ENCODE peak calls at places on chromosomes 3 and 15, in seven cellular contexts. One of them, this sample, is unnamed.
A peak's percentile ranks its signal among the peaks of the same experiment; 100 is the strongest.

GRCh38 chr3:189822726-189823125 is 191.5 kb downstream of the TP63 start:
- DNase-seq in testis: no peak
- DNase-seq in neural progenitor cell: no peak
- DNase-seq in IMR-90: no peak
- DNase-seq in pancreas: no peak
- DNase-seq in body of pancreas: no peak
- DNase-seq in endothelial cell of umbilical vein: no peak
- DNase-seq in this sample: no peak

GRCh38 chr15:70343961-70344360 is 246.2 kb upstream of the TLE3 start:
- DNase-seq in neural progenitor cell: no peak
- DNase-seq in IMR-90: no peak
- DNase-seq in body of pancreas: no peak
- DNase-seq in endothelial cell of umbilical vein: no peak
- DNase-seq in pancreas: no peak
- DNase-seq in testis: no peak
- DNase-seq in this sample: no peak

GRCh38 chr15:61598655-61599054 is 369.6 kb upstream of the RORA start:
- DNase-seq in pancreas: no peak
- DNase-seq in neural progenitor cell: peak; percentile 78
- DNase-seq in endothelial cell of umbilical vein: no peak
- DNase-seq in testis: no peak
- DNase-seq in body of pancreas: no peak
- DNase-seq in IMR-90: no peak
- DNase-seq in this sample: no peak

GRCh38 chr3:197392961-197393360 is 94.5 kb upstream of the DLG1 start:
- DNase-seq in pancreas: no peak
- DNase-seq in neural progenitor cell: no peak
- DNase-seq in endothelial cell of umbilical vein: peak; percentile 93
- DNase-seq in testis: no peak
- DNase-seq in IMR-90: peak; percentile 7
- DNase-seq in body of pancreas: no peak
- DNase-seq in this sample: no peak

GRCh38 chr15:35595656-35596055 is 49.7 kb upstream of the DPH6 start:
- DNase-seq in IMR-90: no peak
- DNase-seq in pancreas: no peak
- DNase-seq in testis: no peak
- DNase-seq in neural progenitor cell: no peak
- DNase-seq in body of pancreas: no peak
- DNase-seq in endothelial cell of umbilical vein: peak; percentile 33
- DNase-seq in this sample: no peak

GRCh38 chr3:100954990-100955389 is 38.2 kb downstream of the ABI3BP start:
- DNase-seq in endothelial cell of umbilical vein: peak; percentile 68
- DNase-seq in pancreas: no peak
- DNase-seq in neural progenitor cell: no peak
- DNase-seq in testis: peak; percentile 31
- DNase-seq in IMR-90: peak; percentile 97
- DNase-seq in body of pancreas: no peak
- DNase-seq in this sample: no peak

GRCh38 chr3:155753038-155753647 is 8.3 kb upstream of the PLCH1 start:
- DNase-seq in pancreas: no peak
- DNase-seq in body of pancreas: no peak
- DNase-seq in testis: no peak
- DNase-seq in endothelial cell of umbilical vein: peak; percentile 50
- DNase-seq in neural progenitor cell: peak; percentile 54
- DNase-seq in IMR-90: peak; percentile 39
- DNase-seq in this sample: no peak

GRCh38 chr3:50340404-50341329 is at the start of gene RASSF1:
- DNase-seq in testis: peak; percentile 63
- DNase-seq in body of pancreas: no peak
- DNase-seq in IMR-90: no peak
- DNase-seq in neural progenitor cell: peak; percentile 51
- DNase-seq in endothelial cell of umbilical vein: no peak
- DNase-seq in pancreas: peak; percentile 63
- DNase-seq in this sample: peak; percentile 95

GRCh38 chr3:158313344-158313927 is 203.5 kb downstream of the RSRC1 start:
- DNase-seq in IMR-90: peak; percentile 7
- DNase-seq in pancreas: no peak
- DNase-seq in neural progenitor cell: peak; percentile 27
- DNase-seq in testis: no peak
- DNase-seq in body of pancreas: no peak
- DNase-seq in endothelial cell of umbilical vein: peak; percentile 43
- DNase-seq in this sample: no peak

GRCh38 chr3:4898454-4899313 is 80.6 kb upstream of the BHLHE40 start:
- DNase-seq in IMR-90: peak; percentile 9
- DNase-seq in endothelial cell of umbilical vein: no peak
- DNase-seq in body of pancreas: no peak
- DNase-seq in neural progenitor cell: no peak
- DNase-seq in testis: no peak
- DNase-seq in pancreas: no peak
- DNase-seq in this sample: no peak

GRCh38 chr3:12444582-12445468 is 39.5 kb upstream of the TSEN2 start:
- DNase-seq in neural progenitor cell: peak; percentile 50
- DNase-seq in testis: no peak
- DNase-seq in pancreas: no peak
- DNase-seq in IMR-90: no peak
- DNase-seq in endothelial cell of umbilical vein: no peak
- DNase-seq in body of pancreas: no peak
- DNase-seq in this sample: no peak

GRCh38 chr15:57680021-57680420 is 26.5 kb upstream of the POLR2M start:
- DNase-seq in body of pancreas: no peak
- DNase-seq in neural progenitor cell: no peak
- DNase-seq in testis: no peak
- DNase-seq in endothelial cell of umbilical vein: peak; percentile 35
- DNase-seq in IMR-90: peak; percentile 51
- DNase-seq in pancreas: no peak
- DNase-seq in this sample: no peak

GRCh38 chr3:126287536-126288181 is 69.5 kb downstream of the KLF15 start:
- DNase-seq in body of pancreas: peak; percentile 77
- DNase-seq in IMR-90: peak; percentile 28
- DNase-seq in pancreas: peak; percentile 80
- DNase-seq in testis: peak; percentile 64
- DNase-seq in endothelial cell of umbilical vein: peak; percentile 46
- DNase-seq in neural progenitor cell: peak; percentile 89
- DNase-seq in this sample: no peak

GRCh38 chr15:37106490-37107001 is 6.2 kb upstream of the MEIS2 start:
- DNase-seq in neural progenitor cell: peak; percentile 91
- DNase-seq in pancreas: no peak
- DNase-seq in endothelial cell of umbilical vein: peak; percentile 34
- DNase-seq in IMR-90: peak; percentile 24
- DNase-seq in body of pancreas: no peak
- DNase-seq in testis: peak; percentile 66
- DNase-seq in this sample: no peak

GRCh38 chr3:138916824-138917223 is 30.1 kb downstream of the FOXL2 start:
- DNase-seq in body of pancreas: peak; percentile 80
- DNase-seq in endothelial cell of umbilical vein: no peak
- DNase-seq in pancreas: peak; percentile 84
- DNase-seq in neural progenitor cell: no peak
- DNase-seq in IMR-90: no peak
- DNase-seq in testis: no peak
- DNase-seq in this sample: no peak

GRCh38 chr3:62928256-62928655 is 53.0 kb upstream of the CADPS start:
- DNase-seq in pancreas: no peak
- DNase-seq in IMR-90: no peak
- DNase-seq in body of pancreas: no peak
- DNase-seq in neural progenitor cell: no peak
- DNase-seq in testis: no peak
- DNase-seq in endothelial cell of umbilical vein: no peak
- DNase-seq in this sample: no peak

GRCh38 chr3:146125946-146126345 is 35.0 kb downstream of the PLOD2 start:
- DNase-seq in endothelial cell of umbilical vein: peak; percentile 65
- DNase-seq in IMR-90: peak; percentile 94
- DNase-seq in testis: no peak
- DNase-seq in pancreas: no peak
- DNase-seq in body of pancreas: no peak
- DNase-seq in neural progenitor cell: no peak
- DNase-seq in this sample: no peak

GRCh38 chr3:121956363-121956762 is 62.2 kb downstream of the SLC15A2 start:
- DNase-seq in endothelial cell of umbilical vein: no peak
- DNase-seq in body of pancreas: no peak
- DNase-seq in pancreas: no peak
- DNase-seq in testis: no peak
- DNase-seq in IMR-90: no peak
- DNase-seq in neural progenitor cell: no peak
- DNase-seq in this sample: no peak

GRCh38 chr3:171461087-171461917 is 1.1 kb upstream of the TNIK start:
- DNase-seq in neural progenitor cell: no peak
- DNase-seq in endothelial cell of umbilical vein: peak; percentile 64
- DNase-seq in body of pancreas: no peak
- DNase-seq in pancreas: no peak
- DNase-seq in testis: peak; percentile 48
- DNase-seq in IMR-90: peak; percentile 44
- DNase-seq in this sample: no peak

GRCh38 chr3:18442743-18443669 is 17.9 kb upstream of the SATB1 start:
- DNase-seq in body of pancreas: no peak
- DNase-seq in endothelial cell of umbilical vein: no peak
- DNase-seq in neural progenitor cell: peak; percentile 2
- DNase-seq in testis: no peak
- DNase-seq in IMR-90: no peak
- DNase-seq in pancreas: no peak
- DNase-seq in this sample: no peak

GRCh38 chr3:14145236-14145635 is 20.4 kb downstream of the TMEM43 start:
- DNase-seq in IMR-90: peak; percentile 60
- DNase-seq in testis: no peak
- DNase-seq in body of pancreas: no peak
- DNase-seq in endothelial cell of umbilical vein: peak; percentile 57
- DNase-seq in neural progenitor cell: no peak
- DNase-seq in pancreas: no peak
- DNase-seq in this sample: peak; percentile 36

GRCh38 chr3:43659250-43659880 is 31.4 kb upstream of the ABHD5 start:
- DNase-seq in neural progenitor cell: no peak
- DNase-seq in body of pancreas: no peak
- DNase-seq in pancreas: no peak
- DNase-seq in endothelial cell of umbilical vein: no peak
- DNase-seq in testis: no peak
- DNase-seq in IMR-90: no peak
- DNase-seq in this sample: no peak

GRCh38 chr3:115922681-115923347 is 299.5 kb downstream of the GAP43 start:
- DNase-seq in testis: peak; percentile 35
- DNase-seq in neural progenitor cell: peak; percentile 26
- DNase-seq in endothelial cell of umbilical vein: no peak
- DNase-seq in body of pancreas: no peak
- DNase-seq in pancreas: no peak
- DNase-seq in IMR-90: peak; percentile 62
- DNase-seq in this sample: no peak

GRCh38 chr3:10116138-10116460 is 624 bp downstream of the BRK1 start:
- DNase-seq in pancreas: no peak
- DNase-seq in testis: no peak
- DNase-seq in endothelial cell of umbilical vein: no peak
- DNase-seq in body of pancreas: no peak
- DNase-seq in IMR-90: peak; percentile 54
- DNase-seq in neural progenitor cell: no peak
- DNase-seq in this sample: no peak

GRCh38 chr15:31158858-31159569 is 57.5 kb upstream of the TRPM1 start:
- DNase-seq in testis: peak; percentile 43
- DNase-seq in IMR-90: no peak
- DNase-seq in pancreas: peak; percentile 69
- DNase-seq in endothelial cell of umbilical vein: no peak
- DNase-seq in neural progenitor cell: no peak
- DNase-seq in body of pancreas: peak; percentile 83
- DNase-seq in this sample: no peak

GRCh38 chr15:79218588-79219200 is 63.8 kb upstream of the ANKRD34C start:
- DNase-seq in neural progenitor cell: no peak
- DNase-seq in testis: no peak
- DNase-seq in pancreas: no peak
- DNase-seq in IMR-90: peak; percentile 17
- DNase-seq in endothelial cell of umbilical vein: no peak
- DNase-seq in body of pancreas: no peak
- DNase-seq in this sample: no peak

GRCh38 chr3:47870156-47870555 is 67.2 kb downstream of the DHX30 start:
- DNase-seq in testis: no peak
- DNase-seq in neural progenitor cell: no peak
- DNase-seq in IMR-90: peak; percentile 44
- DNase-seq in body of pancreas: no peak
- DNase-seq in pancreas: no peak
- DNase-seq in endothelial cell of umbilical vein: no peak
- DNase-seq in this sample: no peak
- H3K36me3 ChIP-seq in testis: no peaks in the 10 kb centered on the region
- H3K36me3 ChIP-seq in neural progenitor cell: no peaks in the 10 kb centered on the region
- H3K36me3 ChIP-seq in IMR-90: peaks cover 77% of the 10 kb centered on the region
- H3K36me3 ChIP-seq in body of pancreas: peaks cover 8% of the 10 kb centered on the region
- H3K36me3 ChIP-seq in pancreas: peaks cover 56% of the 10 kb centered on the region
- H3K36me3 ChIP-seq in endothelial cell of umbilical vein: peaks cover 31% of the 10 kb centered on the region
- H3K36me3 ChIP-seq in this sample: peaks cover 99% of the 10 kb centered on the region

GRCh38 chr3:6047016-6047415 is 813.9 kb upstream of the GRM7 start:
- DNase-seq in pancreas: no peak
- DNase-seq in endothelial cell of umbilical vein: no peak
- DNase-seq in body of pancreas: no peak
- DNase-seq in neural progenitor cell: no peak
- DNase-seq in IMR-90: no peak
- DNase-seq in testis: no peak
- DNase-seq in this sample: no peak
- H3K9me3 ChIP-seq in pancreas: peaks cover 2% of the 10 kb centered on the region
- H3K9me3 ChIP-seq in endothelial cell of umbilical vein: peaks cover 10% of the 10 kb centered on the region
- H3K9me3 ChIP-seq in body of pancreas: no peaks in the 10 kb centered on the region
- H3K9me3 ChIP-seq in neural progenitor cell: no peaks in the 10 kb centered on the region
- H3K9me3 ChIP-seq in IMR-90: peaks cover 7% of the 10 kb centered on the region
- H3K9me3 ChIP-seq in testis: no peaks in the 10 kb centered on the region
- H3K9me3 ChIP-seq in this sample: no peaks in the 10 kb centered on the region

GRCh38 chr3:185399629-185400339 is 36.8 kb downstream of the MAP3K13 start:
- DNase-seq in body of pancreas: no peak
- DNase-seq in neural progenitor cell: no peak
- DNase-seq in testis: no peak
- DNase-seq in pancreas: no peak
- DNase-seq in endothelial cell of umbilical vein: no peak
- DNase-seq in IMR-90: no peak
- DNase-seq in this sample: no peak

GRCh38 chr3:185401319-185401955 is 38.5 kb downstream of the MAP3K13 start:
- DNase-seq in testis: no peak
- DNase-seq in neural progenitor cell: no peak
- DNase-seq in endothelial cell of umbilical vein: peak; percentile 17
- DNase-seq in IMR-90: peak; percentile 57
- DNase-seq in body of pancreas: no peak
- DNase-seq in pancreas: no peak
- DNase-seq in this sample: no peak

GRCh38 chr3:185400340-185400667 is 37.4 kb downstream of the MAP3K13 start:
- DNase-seq in neural progenitor cell: no peak
- DNase-seq in pancreas: no peak
- DNase-seq in IMR-90: peak; percentile 47
- DNase-seq in testis: no peak
- DNase-seq in body of pancreas: no peak
- DNase-seq in endothelial cell of umbilical vein: no peak
- DNase-seq in this sample: no peak

GRCh38 chr3:185402561-185402960 is 39.6 kb downstream of the MAP3K13 start:
- DNase-seq in pancreas: no peak
- DNase-seq in body of pancreas: peak; percentile 19
- DNase-seq in endothelial cell of umbilical vein: no peak
- DNase-seq in testis: peak; percentile 58
- DNase-seq in neural progenitor cell: peak; percentile 7
- DNase-seq in IMR-90: peak; percentile 61
- DNase-seq in this sample: no peak

GRCh38 chr3:185400866-185401265 is 37.9 kb downstream of the MAP3K13 start:
- DNase-seq in pancreas: no peak
- DNase-seq in endothelial cell of umbilical vein: no peak
- DNase-seq in body of pancreas: no peak
- DNase-seq in neural progenitor cell: no peak
- DNase-seq in IMR-90: no peak
- DNase-seq in testis: no peak
- DNase-seq in this sample: no peak
- H3K27ac ChIP-seq in pancreas: no peak overlapping the region
- H3K27ac ChIP-seq in endothelial cell of umbilical vein: no peak overlapping the region
- H3K27ac ChIP-seq in body of pancreas: no peak overlapping the region
- H3K27ac ChIP-seq in neural progenitor cell: no peak overlapping the region
- H3K27ac ChIP-seq in IMR-90: no peak overlapping the region
- H3K27ac ChIP-seq in testis: no peak overlapping the region
- H3K27ac ChIP-seq in this sample: no peak overlapping the region

GRCh38 chr15:77862651-77863104 is 214.8 kb downstream of the TBC1D2B start:
- DNase-seq in testis: no peak
- DNase-seq in neural progenitor cell: no peak
- DNase-seq in IMR-90: no peak
- DNase-seq in pancreas: no peak
- DNase-seq in body of pancreas: peak; percentile 5
- DNase-seq in endothelial cell of umbilical vein: no peak
- DNase-seq in this sample: no peak
- H3K36me3 ChIP-seq in testis: no peaks in the 10 kb centered on the region
- H3K36me3 ChIP-seq in neural progenitor cell: no peaks in the 10 kb centered on the region
- H3K36me3 ChIP-seq in IMR-90: no peaks in the 10 kb centered on the region
- H3K36me3 ChIP-seq in pancreas: no peaks in the 10 kb centered on the region
- H3K36me3 ChIP-seq in body of pancreas: no peaks in the 10 kb centered on the region
- H3K36me3 ChIP-seq in endothelial cell of umbilical vein: no peaks in the 10 kb centered on the region
- H3K36me3 ChIP-seq in this sample: no peaks in the 10 kb centered on the region

This sample was measured in left lung.